ENCODE peak calls at places on chromosomes 7 and 10, in five cellular contexts. J is MM.1S, U is GM23338, V is suprapubic skin, G is adrenal gland. I is an unnamed sample.
A peak's percentile ranks its signal among the peaks of the same experiment; 100 is the strongest.

GRCh38 chr10:73873843-73874215 is 526 bp downstream of the CAMK2G start:
- DNase-seq in J (peak; percentile 6), U (no peak), V (no peak), G (no peak), I (no peak)

GRCh38 chr7:76334320-76334967 is 24.3 kb downstream of the YWHAG start:
- DNase-seq in J (no peak), U (no peak), V (no peak), G (no peak), I (no peak)

GRCh38 chr10:7311256-7312178 is 99.3 kb downstream of the SFMBT2 start:
- DNase-seq in J (no peak), U (no peak), V (no peak), G (no peak), I (no peak)

GRCh38 chr7:80870806-80871205 is 48.0 kb downstream of the SEMA3C start:
- DNase-seq in J (no peak), U (no peak), V (no peak), G (no peak), I (no peak)

GRCh38 chr7:137880432-137880831 is 33.7 kb upstream of the DGKI start:
- DNase-seq in J (no peak), U (no peak), V (no peak), G (no peak), I (no peak)

GRCh38 chr7:41162612-41163011 is 540.3 kb downstream of the INHBA start:
- DNase-seq in J (no peak), U (no peak), V (no peak), G (no peak), I (no peak)

GRCh38 chr7:105760549-105761447 is 115.6 kb downstream of the ATXN7L1 start:
- DNase-seq in J (no peak), U (no peak), V (no peak), G (no peak), I (no peak)

GRCh38 chr7:27586825-27587224 is 75.9 kb downstream of the HIBADH start:
- DNase-seq in J (no peak), U (no peak), V (no peak), G (no peak), I (no peak)

GRCh38 chr7:131921016-131921415 is 364.6 kb upstream of the PODXL start:
- DNase-seq in J (no peak), U (no peak), V (no peak), G (no peak), I (no peak)

GRCh38 chr10:60123172-60123571 is 216.8 kb upstream of the CCDC6 start:
- DNase-seq in J (no peak), U (no peak), V (no peak), G (peak; percentile 9), I (no peak)

GRCh38 chr7:137846588-137847417 is at the start of gene DGKI:
- DNase-seq in J (no peak), U (peak; percentile 77), V (no peak), G (peak; percentile 11), I (no peak)

GRCh38 chr7:18082169-18082568 is 54.5 kb upstream of the PRPS1L1 start:
- DNase-seq in J (no peak), U (no peak), V (no peak), G (no peak), I (no peak)

GRCh38 chr7:3892167-3892566 is 591.1 kb downstream of the SDK1 start:
- DNase-seq in J (no peak), U (no peak), V (no peak), G (no peak), I (no peak)

GRCh38 chr10:113329121-113329596 is 223.7 kb upstream of the HABP2 start:
- DNase-seq in J (no peak), U (no peak), V (no peak), G (no peak), I (no peak)

DNA sequence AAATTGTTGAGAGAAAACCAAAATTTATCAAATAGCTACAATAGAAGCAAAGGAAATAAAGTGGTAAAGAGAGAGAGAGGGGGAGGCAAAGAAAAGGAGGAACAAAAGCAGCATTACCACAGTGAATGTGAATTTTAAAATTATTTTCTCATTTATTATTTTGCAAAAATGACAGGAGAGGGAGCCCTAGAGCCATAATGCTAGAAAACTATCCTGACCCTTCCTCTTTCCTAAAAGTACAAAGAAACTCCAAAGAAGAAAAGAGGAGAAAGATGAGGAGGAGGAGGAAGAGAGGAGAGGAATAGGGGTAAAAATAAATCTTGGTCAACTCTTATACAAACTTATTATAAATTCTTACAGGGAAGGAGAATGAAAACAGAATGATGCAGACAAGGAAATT is 921.5 kb downstream of the NRG3 start:
- DNase-seq in J (no peak), U (peak; percentile 29), V (no peak), G (no peak), I (no peak)
- TF ChIP-seq CTCF in J (peak; percentile 54), U (peak; percentile 53), V (no peak), G (peak; percentile 37), I (no peak)

DNA sequence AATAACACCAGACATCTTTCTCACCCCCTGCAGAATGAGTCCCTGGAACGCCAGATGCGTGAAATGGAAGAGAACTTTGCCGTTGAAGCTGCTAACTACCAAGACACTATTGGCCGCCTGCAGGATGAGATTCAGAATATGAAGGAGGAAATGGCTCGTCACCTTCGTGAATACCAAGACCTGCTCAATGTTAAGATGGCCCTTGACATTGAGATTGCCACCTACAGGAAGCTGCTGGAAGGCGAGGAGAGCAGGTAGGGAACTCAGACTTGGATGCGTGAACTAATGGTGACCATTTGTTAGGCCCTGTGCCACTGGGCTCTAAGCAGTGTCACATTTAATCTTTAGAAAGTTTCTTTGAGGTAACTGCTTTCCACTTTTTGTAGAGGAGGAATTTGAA is 7.1 kb downstream of the VIM start:
- DNase-seq in J (no peak), U (peak; percentile 53), V (no peak), G (no peak), I (no peak)
- H3K27ac ChIP-seq in J (no peak overlapping the region), U (no peak overlapping the region), V (peak overlapping the region; percentile 59), G (no peak overlapping the region), I (peak overlapping the region; percentile 75)

DNA sequence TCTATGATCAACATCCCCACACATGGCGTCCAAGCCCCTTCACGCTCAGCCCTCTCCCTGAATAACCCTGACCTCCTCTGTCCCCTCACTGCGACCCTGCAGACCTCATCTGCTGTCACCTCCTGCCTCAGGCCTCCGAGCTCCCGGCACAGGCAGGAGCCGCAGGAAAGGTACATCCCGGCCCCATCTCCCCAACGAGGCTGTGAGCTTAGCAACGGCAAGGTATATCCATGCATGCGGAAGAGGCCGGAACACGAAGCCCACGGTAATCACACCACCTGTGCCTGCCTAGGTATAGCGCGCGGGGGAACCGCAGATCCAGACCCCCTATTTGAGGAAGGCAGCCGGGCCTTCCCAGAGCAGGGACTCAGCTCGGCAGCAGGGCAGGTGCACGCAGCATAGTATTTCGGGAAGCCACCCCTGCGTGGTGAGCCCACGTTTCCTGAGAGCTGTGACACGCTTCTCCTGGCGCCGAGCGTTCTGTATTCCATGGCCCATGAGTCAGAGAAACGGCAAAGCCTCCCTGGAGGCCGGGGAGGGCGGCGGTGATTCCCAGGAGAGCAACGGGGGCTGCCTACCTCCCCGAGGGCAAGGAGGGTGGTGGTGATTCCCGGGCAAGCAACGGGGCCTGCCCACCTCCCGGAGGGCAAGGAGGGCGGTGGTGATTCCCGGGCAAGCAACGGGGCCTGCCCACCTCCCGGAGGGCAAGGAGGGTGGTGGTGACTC is 50.1 kb upstream of the DNAAF5 start:
- DNase-seq in J (no peak), U (no peak), V (no peak), G (no peak), I (no peak)
- H3K4me3 ChIP-seq in J (no peak overlapping the region), U (no peak overlapping the region), V (no peak overlapping the region), G (no peak overlapping the region), I (no peak overlapping the region)

GRCh38 chr10:132142396-132143161 is 44.2 kb upstream of the DPYSL4 start:
- DNase-seq in J (no peak), U (peak; percentile 60), V (no peak), G (peak; percentile 38), I (no peak)
- TF ChIP-seq CTCF in J (peak; percentile 57), U (peak; percentile 60), V (peak; percentile 92), G (peak; percentile 83), I (peak; percentile 76)

DNA sequence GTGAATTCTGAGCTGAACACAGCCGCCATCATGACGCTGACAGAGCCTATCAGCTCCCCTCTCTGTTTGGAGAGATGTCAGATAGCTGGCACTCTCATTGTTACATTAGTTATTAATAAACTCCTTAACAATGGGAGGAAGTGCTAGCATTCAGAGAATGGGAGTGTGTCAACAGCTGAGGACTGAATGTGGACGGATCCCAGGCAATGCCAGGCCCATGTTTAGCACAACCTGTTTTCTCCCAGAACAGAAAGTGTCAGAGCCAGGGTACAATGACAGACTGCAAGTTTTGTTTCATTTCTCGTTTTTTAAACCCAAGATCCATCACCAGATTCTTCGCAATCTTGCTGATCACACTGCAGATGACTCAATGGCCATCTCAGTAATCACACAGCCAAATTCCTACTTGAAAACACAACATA is 99.6 kb downstream of the PRPF18 start:
- DNase-seq in J (no peak), U (no peak), V (no peak), G (no peak), I (no peak)
- H3K27ac ChIP-seq in J (no peak overlapping the region), U (peak overlapping the region; percentile 14), V (peak overlapping the region; percentile 59), G (peak overlapping the region; percentile 69), I (peak overlapping the region; percentile 77)

GRCh38 chr7:158247758-158248487 is 339.7 kb downstream of the PTPRN2 start:
- DNase-seq in J (no peak), U (no peak), V (no peak), G (no peak), I (peak; percentile 40)

GRCh38 chr7:158246960-158247673 is 340.5 kb downstream of the PTPRN2 start:
- DNase-seq in J (no peak), U (no peak), V (no peak), G (no peak), I (peak; percentile 45)

GRCh38 chr7:158246272-158246959 is 341.2 kb downstream of the PTPRN2 start:
- DNase-seq in J (no peak), U (no peak), V (no peak), G (no peak), I (peak; percentile 55)

GRCh38 chr7:158249692-158250091 is 337.9 kb downstream of the PTPRN2 start:
- DNase-seq in J (no peak), U (no peak), V (no peak), G (no peak), I (no peak)

DNA sequence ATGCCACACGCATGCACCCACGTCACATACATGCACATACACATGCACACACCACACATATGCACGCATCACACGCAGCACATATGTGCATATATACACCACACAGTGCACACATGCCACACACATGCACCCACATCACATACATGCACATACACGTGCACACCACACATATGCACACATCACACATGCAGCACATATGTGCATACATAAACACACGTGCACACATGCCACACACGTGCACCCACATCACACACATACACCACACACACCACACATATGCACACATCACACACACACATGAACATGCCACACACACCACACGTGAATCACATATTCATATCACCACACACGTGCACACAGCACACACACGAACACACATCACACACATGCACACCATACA is 338.8 kb downstream of the PTPRN2 start:
- DNase-seq in J (no peak), U (no peak), V (no peak), G (no peak), I (no peak)
- H3K4me3 ChIP-seq in J (no peak overlapping the region), U (no peak overlapping the region), V (no peak overlapping the region), G (no peak overlapping the region), I (no peak overlapping the region)

I was measured in coronary artery.